ENCODE peak calls at places on chromosomes 16 and 17, in five cellular contexts. One of them, this sample, is unnamed. For H3K9me3, the result is how much of the 10 kb centered on the place peaks cover.

GRCh38 chr17:73228748-73229236 is 32.9 kb downstream of the CPSF4L start:
- DNase-seq in right cardiac atrium: peak
- DNase-seq in uterus: peak
- DNase-seq in vagina: no peak
- DNase-seq in IMR-90: peak
- DNase-seq in this sample: peak

GRCh38 chr16:22328081-22328725 is 31.0 kb downstream of the POLR3E start:
- DNase-seq in vagina: peak
- DNase-seq in uterus: no peak
- DNase-seq in IMR-90: no peak
- DNase-seq in right cardiac atrium: no peak
- DNase-seq in this sample: no peak

GRCh38 chr16:54962045-54962444 is 31.4 kb downstream of the IRX5 start:
- DNase-seq in vagina: no peak
- DNase-seq in uterus: no peak
- DNase-seq in right cardiac atrium: no peak
- DNase-seq in IMR-90: no peak
- DNase-seq in this sample: no peak

GRCh38 chr17:39979865-39980401 is 674 bp upstream of the PSMD3 start:
- DNase-seq in vagina: no peak
- DNase-seq in right cardiac atrium: peak
- DNase-seq in uterus: no peak
- DNase-seq in IMR-90: peak
- DNase-seq in this sample: no peak

GRCh38 chr16:57406881-57407280 is 2.3 kb downstream of the CCL17 start:
- DNase-seq in uterus: no peak
- DNase-seq in vagina: no peak
- DNase-seq in IMR-90: no peak
- DNase-seq in right cardiac atrium: no peak
- DNase-seq in this sample: no peak

GRCh38 chr16:66484453-66485213 is 57.5 kb downstream of the BEAN1 start:
- DNase-seq in IMR-90: no peak
- DNase-seq in vagina: no peak
- DNase-seq in uterus: peak
- DNase-seq in right cardiac atrium: no peak
- DNase-seq in this sample: no peak

GRCh38 chr16:11675561-11676511 is 7.6 kb downstream of the SNN start:
- DNase-seq in IMR-90: peak
- DNase-seq in vagina: no peak
- DNase-seq in uterus: no peak
- DNase-seq in right cardiac atrium: peak
- DNase-seq in this sample: no peak

GRCh38 chr16:17416461-17417221 is 54.1 kb downstream of the XYLT1 start:
- DNase-seq in IMR-90: peak
- DNase-seq in right cardiac atrium: peak
- DNase-seq in vagina: no peak
- DNase-seq in uterus: no peak
- DNase-seq in this sample: no peak

GRCh38 chr17:21177401-21177800 is 36.6 kb downstream of the TMEM11 start:
- DNase-seq in right cardiac atrium: no peak
- DNase-seq in IMR-90: no peak
- DNase-seq in vagina: peak
- DNase-seq in uterus: no peak
- DNase-seq in this sample: no peak

GRCh38 chr16:66291833-66292232 is 74.7 kb upstream of the CDH5 start:
- DNase-seq in vagina: no peak
- DNase-seq in right cardiac atrium: no peak
- DNase-seq in IMR-90: no peak
- DNase-seq in uterus: no peak
- DNase-seq in this sample: no peak

GRCh38 chr17:38604479-38605229 is 1.1 kb downstream of the SRCIN1 start:
- DNase-seq in right cardiac atrium: no peak
- DNase-seq in vagina: no peak
- DNase-seq in uterus: no peak
- DNase-seq in IMR-90: no peak
- DNase-seq in this sample: no peak

GRCh38 chr17:32382526-32383223 is 32.7 kb downstream of the ZNF207 start:
- DNase-seq in right cardiac atrium: no peak
- DNase-seq in uterus: no peak
- DNase-seq in IMR-90: no peak
- DNase-seq in vagina: no peak
- DNase-seq in this sample: no peak

GRCh38 chr17:3879181-3879580 is 13.7 kb downstream of the CAMKK1 start:
- DNase-seq in IMR-90: peak
- DNase-seq in right cardiac atrium: peak
- DNase-seq in vagina: no peak
- DNase-seq in uterus: no peak
- DNase-seq in this sample: no peak

GRCh38 chr16:27598921-27599565 is 49.1 kb downstream of the KATNIP start:
- DNase-seq in vagina: no peak
- DNase-seq in IMR-90: no peak
- DNase-seq in right cardiac atrium: no peak
- DNase-seq in uterus: no peak
- DNase-seq in this sample: no peak

GRCh38 chr17:76026714-76027158 is 370 bp downstream of the EVPL start:
- DNase-seq in right cardiac atrium: peak
- DNase-seq in vagina: no peak
- DNase-seq in IMR-90: no peak
- DNase-seq in uterus: no peak
- DNase-seq in this sample: no peak

GRCh38 chr17:35713069-35713728 is 18.2 kb upstream of the RASL10B start:
- DNase-seq in uterus: no peak
- DNase-seq in right cardiac atrium: no peak
- DNase-seq in IMR-90: peak
- DNase-seq in vagina: no peak
- DNase-seq in this sample: peak

GRCh38 chr16:53773150-53773846 is 69.3 kb downstream of the FTO start:
- DNase-seq in IMR-90: peak
- DNase-seq in uterus: no peak
- DNase-seq in vagina: no peak
- DNase-seq in right cardiac atrium: no peak
- DNase-seq in this sample: no peak

GRCh38 chr17:67487506-67487905 is 110.4 kb downstream of the PITPNC1 start:
- DNase-seq in uterus: no peak
- DNase-seq in vagina: no peak
- DNase-seq in right cardiac atrium: no peak
- DNase-seq in IMR-90: peak
- DNase-seq in this sample: no peak

GRCh38 chr17:62995377-62995885 is 29.4 kb downstream of the TANC2 start:
- DNase-seq in vagina: no peak
- DNase-seq in IMR-90: peak
- DNase-seq in right cardiac atrium: peak
- DNase-seq in uterus: no peak
- DNase-seq in this sample: no peak

GRCh38 chr17:65696739-65697394 is 135.4 kb upstream of the AXIN2 start:
- DNase-seq in IMR-90: peak
- DNase-seq in right cardiac atrium: no peak
- DNase-seq in vagina: no peak
- DNase-seq in uterus: no peak
- DNase-seq in this sample: no peak

GRCh38 chr17:38915639-38915995 is 9.8 kb upstream of the LASP1NB start:
- DNase-seq in vagina: no peak
- DNase-seq in uterus: peak
- DNase-seq in IMR-90: no peak
- DNase-seq in right cardiac atrium: peak
- DNase-seq in this sample: no peak

GRCh38 chr17:44759096-44759915 is 518 bp downstream of the ADAM11 start:
- DNase-seq in uterus: no peak
- DNase-seq in IMR-90: no peak
- DNase-seq in vagina: no peak
- DNase-seq in right cardiac atrium: no peak
- DNase-seq in this sample: no peak

GRCh38 chr16:89410794-89411309 is 79.5 kb downstream of the ANKRD11 start:
- DNase-seq in IMR-90: peak
- DNase-seq in vagina: no peak
- DNase-seq in right cardiac atrium: peak
- DNase-seq in uterus: no peak
- DNase-seq in this sample: peak

GRCh38 chr16:19166500-19166899 is 1.5 kb upstream of the SYT17 start:
- DNase-seq in right cardiac atrium: no peak
- DNase-seq in IMR-90: no peak
- DNase-seq in uterus: no peak
- DNase-seq in vagina: no peak
- DNase-seq in this sample: no peak

GRCh38 chr17:19651461-19652238 is 3.1 kb downstream of the ALDH3A2 start:
- DNase-seq in uterus: no peak
- DNase-seq in vagina: no peak
- DNase-seq in IMR-90: no peak
- DNase-seq in right cardiac atrium: no peak
- DNase-seq in this sample: no peak
- H3K9me3 ChIP-seq in uterus: under half
- H3K9me3 ChIP-seq in vagina: under half
- H3K9me3 ChIP-seq in IMR-90: under half
- H3K9me3 ChIP-seq in right cardiac atrium: under half
- H3K9me3 ChIP-seq in this sample: under half

DNA sequence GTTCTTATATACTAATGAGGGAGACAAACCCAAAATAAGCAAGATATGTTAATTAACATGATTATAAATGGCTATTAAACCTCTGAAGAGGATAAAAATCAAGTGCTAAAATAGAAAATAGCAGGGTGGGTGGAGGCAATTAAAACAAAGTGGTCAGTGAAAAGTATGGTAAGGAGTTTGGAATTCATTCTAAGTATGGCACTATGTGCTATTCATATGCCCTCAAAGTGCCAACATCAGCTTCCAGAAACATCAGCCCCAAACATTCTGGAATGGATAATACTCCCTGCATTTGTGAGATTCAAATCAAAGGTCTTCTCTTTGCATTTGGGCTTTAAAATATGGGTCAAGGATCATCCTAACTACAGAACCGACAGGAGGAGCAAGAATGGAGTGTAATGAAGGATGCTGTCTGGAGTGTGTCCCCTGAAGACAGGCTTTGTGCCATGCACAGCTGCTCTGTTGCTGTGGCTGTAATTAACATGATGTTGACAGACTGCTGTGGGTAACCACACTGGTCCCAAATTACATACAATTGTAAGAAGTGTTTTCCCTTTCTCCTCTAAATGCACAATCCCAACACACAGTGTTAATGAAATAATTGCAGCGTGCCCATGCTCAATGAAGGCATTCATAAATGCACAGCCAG is 93.1 kb downstream of the VAT1L start:
- DNase-seq in vagina: no peak
- DNase-seq in uterus: no peak
- DNase-seq in right cardiac atrium: no peak
- DNase-seq in IMR-90: no peak
- DNase-seq in this sample: no peak
- H3K27ac ChIP-seq in vagina: no peak
- H3K27ac ChIP-seq in uterus: no peak
- H3K27ac ChIP-seq in right cardiac atrium: peak
- H3K27ac ChIP-seq in IMR-90: no peak
- H3K27ac ChIP-seq in this sample: peak

GRCh38 chr17:48577330-48577945 is 712 bp downstream of the HOXB4 start:
- DNase-seq in right cardiac atrium: peak
- DNase-seq in IMR-90: peak
- DNase-seq in vagina: no peak
- DNase-seq in uterus: no peak
- DNase-seq in this sample: no peak

GRCh38 chr17:48574523-48575065 is 3.6 kb downstream of the HOXB4 start:
- DNase-seq in IMR-90: no peak
- DNase-seq in uterus: no peak
- DNase-seq in vagina: no peak
- DNase-seq in right cardiac atrium: no peak
- DNase-seq in this sample: no peak

GRCh38 chr17:48575066-48575582 is 3.0 kb downstream of the HOXB4 start:
- DNase-seq in vagina: no peak
- DNase-seq in right cardiac atrium: no peak
- DNase-seq in IMR-90: peak
- DNase-seq in uterus: no peak
- DNase-seq in this sample: no peak

GRCh38 chr17:48576479-48577309 is 1.5 kb downstream of the HOXB4 start:
- DNase-seq in right cardiac atrium: peak
- DNase-seq in vagina: no peak
- DNase-seq in uterus: peak
- DNase-seq in IMR-90: peak
- DNase-seq in this sample: no peak

GRCh38 chr17:48575673-48576478 is 2.3 kb downstream of the HOXB4 start:
- DNase-seq in vagina: no peak
- DNase-seq in IMR-90: peak
- DNase-seq in right cardiac atrium: no peak
- DNase-seq in uterus: no peak
- DNase-seq in this sample: no peak
- H3K4me3 ChIP-seq in vagina: no peak
- H3K4me3 ChIP-seq in IMR-90: peak
- H3K4me3 ChIP-seq in right cardiac atrium: no peak
- H3K4me3 ChIP-seq in uterus: no peak
- H3K4me3 ChIP-seq in this sample: peak

GRCh38 chr16:35911899-35912298 is 2452.5 kb downstream of the TP53TG3F start:
- DNase-seq in uterus: no peak
- DNase-seq in vagina: no peak
- DNase-seq in IMR-90: no peak
- DNase-seq in right cardiac atrium: no peak
- DNase-seq in this sample: no peak
- H3K9me3 ChIP-seq in uterus: under half
- H3K9me3 ChIP-seq in vagina: under half
- H3K9me3 ChIP-seq in IMR-90: under half
- H3K9me3 ChIP-seq in right cardiac atrium: under half
- H3K9me3 ChIP-seq in this sample: under half

GRCh38 chr16:84769416-84769815 is 50.4 kb upstream of the CRISPLD2 start:
- DNase-seq in right cardiac atrium: no peak
- DNase-seq in vagina: no peak
- DNase-seq in IMR-90: no peak
- DNase-seq in uterus: no peak
- DNase-seq in this sample: no peak

GRCh38 chr16:84766978-84767773 is 52.6 kb upstream of the CRISPLD2 start:
- DNase-seq in right cardiac atrium: no peak
- DNase-seq in uterus: no peak
- DNase-seq in IMR-90: no peak
- DNase-seq in vagina: no peak
- DNase-seq in this sample: no peak

GRCh38 chr16:84768798-84769177 is 51.0 kb upstream of the CRISPLD2 start:
- DNase-seq in uterus: no peak
- DNase-seq in IMR-90: no peak
- DNase-seq in right cardiac atrium: no peak
- DNase-seq in vagina: no peak
- DNase-seq in this sample: no peak

GRCh38 chr16:84765606-84766580 is 53.9 kb upstream of the CRISPLD2 start:
- DNase-seq in right cardiac atrium: no peak
- DNase-seq in uterus: no peak
- DNase-seq in IMR-90: no peak
- DNase-seq in vagina: no peak
- DNase-seq in this sample: no peak

DNA sequence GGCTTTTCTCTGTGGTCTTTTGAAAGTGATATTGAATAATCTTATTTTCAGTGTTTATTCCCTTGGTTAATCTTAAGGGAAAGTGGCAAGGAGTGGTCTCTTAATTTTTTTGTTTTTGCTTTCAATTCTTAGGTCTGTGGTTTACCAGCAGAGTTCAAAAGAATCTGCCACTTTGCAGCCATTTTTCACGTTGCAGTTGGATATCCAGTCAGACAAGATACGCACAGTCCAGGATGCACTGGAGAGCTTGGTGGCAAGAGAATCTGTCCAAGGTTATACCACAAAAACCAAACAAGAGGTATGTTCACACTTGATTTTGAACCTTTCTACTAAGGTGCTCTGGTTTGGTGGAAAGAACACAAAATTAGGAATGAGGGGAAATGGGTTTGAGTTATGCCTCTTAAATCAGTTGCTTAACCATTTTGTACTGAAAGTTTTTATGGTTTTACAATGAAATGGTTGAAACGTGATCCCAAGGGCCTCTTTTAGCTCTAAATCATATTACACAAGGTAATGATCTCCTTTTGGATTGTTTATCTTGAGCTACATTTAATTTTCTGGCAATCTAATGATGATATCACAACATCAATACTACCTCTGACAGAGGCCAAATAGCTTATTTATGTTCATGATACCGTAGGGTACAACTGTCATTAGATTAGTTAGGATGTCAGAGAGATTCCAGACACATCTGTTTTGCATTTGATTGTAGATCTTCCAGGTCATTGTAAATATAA is 51.6 kb upstream of the CRISPLD2 start:
- DNase-seq in IMR-90: no peak
- DNase-seq in vagina: no peak
- DNase-seq in uterus: no peak
- DNase-seq in right cardiac atrium: no peak
- DNase-seq in this sample: no peak
- H3K27ac ChIP-seq in IMR-90: peak
- H3K27ac ChIP-seq in vagina: no peak
- H3K27ac ChIP-seq in uterus: no peak
- H3K27ac ChIP-seq in right cardiac atrium: no peak
- H3K27ac ChIP-seq in this sample: no peak